ENCODE peak calls at places on chromosomes 2 and 18, in five cellular contexts. T, M, V, D and K are unnamed samples. For H3K4me1, the result is how much of the 10 kb centered on the place peaks cover.

GRCh38 chr2:62014102-62014501 is 108.6 kb downstream of the COMMD1 start:
- DNase-seq in T (peak), M (peak), V (no peak), D (peak), K (peak)

GRCh38 chr2:217899231-217900009 is 103.4 kb downstream of the TNS1 start:
- DNase-seq in T (peak), M (no peak), V (no peak), D (peak), K (peak)

GRCh38 chr2:171307560-171307959 is 126.2 kb downstream of the METTL8 start:
- DNase-seq in T (no peak), M (no peak), V (no peak), D (no peak), K (no peak)

GRCh38 chr2:163345795-163346573 is 389.8 kb downstream of the FIGN start:
- DNase-seq in T (no peak), M (no peak), V (peak), D (no peak), K (no peak)

GRCh38 chr2:201890447-201890846 is 84.1 kb downstream of the CDK15 start:
- DNase-seq in T (no peak), M (no peak), V (no peak), D (no peak), K (no peak)

GRCh38 chr18:57970356-57971095 is 73.5 kb upstream of the NEDD4L start:
- DNase-seq in T (no peak), M (no peak), V (no peak), D (no peak), K (no peak)

GRCh38 chr2:25293958-25294513 is 47.7 kb downstream of the DNMT3A start:
- DNase-seq in T (no peak), M (no peak), V (no peak), D (no peak), K (peak)

GRCh38 chr2:71558300-71559051 is 105.1 kb downstream of the DYSF start:
- DNase-seq in T (no peak), M (no peak), V (no peak), D (no peak), K (peak)

GRCh38 chr2:68952887-68953521 is at the start of gene GKN2:
- DNase-seq in T (no peak), M (no peak), V (no peak), D (peak), K (no peak)

GRCh38 chr2:100852999-100853908 is 33.3 kb downstream of the NPAS2 start:
- DNase-seq in T (no peak), M (no peak), V (no peak), D (no peak), K (no peak)

GRCh38 chr18:48053881-48054586 is 123.6 kb upstream of the SMAD2 start:
- DNase-seq in T (no peak), M (no peak), V (no peak), D (no peak), K (no peak)

GRCh38 chr2:16662440-16662839 is 3.2 kb downstream of the CYRIA start:
- DNase-seq in T (peak), M (no peak), V (no peak), D (no peak), K (peak)

GRCh38 chr18:31041346-31042067 is 1.0 kb downstream of the DSC3 start:
- DNase-seq in T (no peak), M (no peak), V (no peak), D (peak), K (no peak)
- H3K4me3 ChIP-seq in T (peak), M (peak), V (no peak), D (peak), K (no peak)

GRCh38 chr2:134142341-134142738 is 111.5 kb upstream of the MGAT5 start:
- DNase-seq in T (no peak), M (no peak), V (no peak), D (no peak), K (no peak)
- H3K4me1 ChIP-seq in T (half or more), M (under half), V (under half), D (under half), K (under half)

DNA sequence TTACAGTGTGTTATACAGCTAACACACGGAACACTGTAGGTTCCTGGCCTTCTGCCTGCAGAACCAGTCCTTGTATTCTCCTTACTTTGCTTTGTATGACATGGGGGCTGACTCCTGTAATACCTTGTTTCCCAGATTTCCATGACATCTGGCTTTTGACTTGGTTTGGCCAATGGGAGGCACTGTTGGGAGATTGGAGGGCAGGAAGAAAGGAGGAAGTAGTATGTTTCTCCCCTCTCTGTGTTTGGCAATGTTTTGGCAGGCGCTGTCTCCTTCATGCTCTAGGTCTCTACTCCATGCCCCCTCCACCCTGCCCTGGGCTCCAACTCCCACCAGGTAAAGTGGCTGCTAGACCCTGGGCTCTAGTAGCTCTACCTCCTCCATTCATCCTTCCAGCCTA is 331.1 kb upstream of the SLC14A2 start:
- DNase-seq in T (no peak), M (no peak), V (no peak), D (no peak), K (no peak)
- H3K4me3 ChIP-seq in T (no peak), M (no peak), V (no peak), D (no peak), K (no peak)

GRCh38 chr2:119365436-119365835 is 1.2 kb downstream of the C2orf76 start:
- DNase-seq in T (no peak), M (no peak), V (no peak), D (no peak), K (no peak)

GRCh38 chr2:119354860-119355259 is 11.8 kb downstream of the C2orf76 start:
- DNase-seq in T (no peak), M (no peak), V (no peak), D (no peak), K (no peak)

GRCh38 chr2:119364798-119365197 is 1.8 kb downstream of the C2orf76 start:
- DNase-seq in T (no peak), M (no peak), V (no peak), D (no peak), K (no peak)

GRCh38 chr2:119359774-119360173 is 6.9 kb downstream of the C2orf76 start:
- DNase-seq in T (no peak), M (no peak), V (no peak), D (no peak), K (no peak)

DNA sequence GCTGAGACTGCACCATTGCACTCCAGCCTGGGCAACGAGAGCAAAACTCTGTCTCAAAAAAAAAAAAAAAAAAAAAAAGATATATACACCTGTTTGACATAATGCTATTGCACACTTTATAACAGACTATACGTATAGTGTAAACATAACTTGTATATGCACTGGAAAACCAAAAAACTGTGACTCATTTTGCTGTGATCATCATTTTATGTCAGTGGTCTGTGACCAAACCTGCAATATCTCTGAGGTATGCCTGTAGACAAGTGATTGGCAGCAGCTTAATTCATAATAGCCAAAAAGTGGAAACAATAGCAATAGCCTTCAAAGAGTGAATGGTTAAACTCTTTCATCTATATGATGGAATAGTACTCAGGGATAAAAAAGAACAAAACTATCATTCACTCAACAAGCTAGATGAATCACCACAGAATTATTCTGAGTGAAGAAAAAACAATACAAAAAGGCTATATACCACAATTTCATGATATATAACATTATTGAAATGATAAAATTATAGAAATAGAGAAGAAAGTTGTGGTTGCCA is 6.1 kb downstream of the C2orf76 start:
- DNase-seq in T (no peak), M (no peak), V (no peak), D (no peak), K (no peak)
- H3K4me1 ChIP-seq in T (under half), M (under half), V (under half), D (under half), K (under half)

GRCh38 chr18:78596794-78597193 is 382.8 kb upstream of the SALL3 start:
- DNase-seq in T (no peak), M (no peak), V (no peak), D (no peak), K (no peak)
- H3K4me3 ChIP-seq in T (no peak), M (no peak), V (no peak), D (no peak), K (no peak)

DNA sequence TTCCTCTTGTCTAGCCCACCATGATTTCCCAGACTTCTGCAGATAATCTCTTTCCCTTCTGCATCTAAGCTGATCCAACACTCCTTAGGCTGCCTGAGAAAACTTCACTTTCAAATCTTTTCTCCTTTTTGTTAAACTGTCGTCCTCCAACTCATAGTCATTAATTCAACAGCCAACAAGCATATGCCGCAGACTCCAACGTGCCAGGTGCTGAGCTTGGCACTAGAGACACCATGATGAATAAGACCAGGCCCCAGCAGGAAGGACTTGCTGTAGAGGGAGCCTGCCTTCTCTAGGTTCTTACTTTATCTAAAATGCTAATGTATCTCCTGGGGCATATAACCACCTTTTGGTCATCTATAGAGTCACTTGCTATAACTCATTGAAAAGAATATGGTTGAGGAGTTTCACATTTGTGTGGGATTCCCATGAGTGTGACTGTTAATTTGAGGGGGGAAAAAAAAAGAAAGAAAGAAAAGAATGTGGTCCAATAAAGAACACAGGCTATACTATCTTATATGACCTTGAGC is 51.0 kb downstream of the ANKRD44 start:
- DNase-seq in T (no peak), M (no peak), V (no peak), D (no peak), K (no peak)
- H3K4me1 ChIP-seq in T (under half), M (under half), V (under half), D (under half), K (under half)

GRCh38 chr2:99554238-99554637 is 64.4 kb upstream of the REV1 start:
- DNase-seq in T (no peak), M (no peak), V (no peak), D (no peak), K (no peak)
- H3K4me3 ChIP-seq in T (no peak), M (no peak), V (no peak), D (no peak), K (no peak)

DNA sequence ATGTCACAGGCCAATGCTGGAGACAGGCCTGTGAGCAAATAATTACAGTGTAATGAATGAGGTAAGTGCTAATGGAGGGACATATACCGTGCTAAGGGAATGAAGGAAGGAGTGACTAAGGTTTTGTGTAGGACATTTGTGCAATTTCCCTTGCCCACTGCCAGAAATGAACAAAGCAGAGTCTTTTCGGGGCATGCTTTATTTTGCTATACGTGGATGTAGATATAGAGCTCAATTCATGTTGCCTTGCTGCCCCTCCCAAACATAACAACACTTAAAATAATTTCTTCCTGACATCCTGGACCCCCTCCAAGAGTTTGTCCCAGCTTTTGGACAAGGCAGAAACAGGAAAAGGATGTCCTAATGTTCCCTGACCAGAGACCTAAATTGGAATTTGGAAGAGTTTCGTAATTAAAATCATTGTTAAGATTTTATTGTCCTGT is 23.7 kb upstream of the CD28 start:
- DNase-seq in T (peak), M (no peak), V (no peak), D (peak), K (no peak)
- H3K4me1 ChIP-seq in T (half or more), M (half or more), V (under half), D (under half), K (half or more)

GRCh38 chr2:240912878-240913809 is 7.0 kb downstream of the CROCC2 start:
- DNase-seq in T (no peak), M (no peak), V (no peak), D (peak), K (no peak)

GRCh38 chr2:240911641-240912265 is 5.6 kb downstream of the CROCC2 start:
- DNase-seq in T (no peak), M (no peak), V (no peak), D (no peak), K (no peak)

GRCh38 chr2:240906911-240907590 is 915 bp downstream of the CROCC2 start:
- DNase-seq in T (no peak), M (no peak), V (no peak), D (peak), K (no peak)

GRCh38 chr2:240906141-240906910 is at the start of gene CROCC2:
- DNase-seq in T (no peak), M (no peak), V (no peak), D (peak), K (no peak)

DNA sequence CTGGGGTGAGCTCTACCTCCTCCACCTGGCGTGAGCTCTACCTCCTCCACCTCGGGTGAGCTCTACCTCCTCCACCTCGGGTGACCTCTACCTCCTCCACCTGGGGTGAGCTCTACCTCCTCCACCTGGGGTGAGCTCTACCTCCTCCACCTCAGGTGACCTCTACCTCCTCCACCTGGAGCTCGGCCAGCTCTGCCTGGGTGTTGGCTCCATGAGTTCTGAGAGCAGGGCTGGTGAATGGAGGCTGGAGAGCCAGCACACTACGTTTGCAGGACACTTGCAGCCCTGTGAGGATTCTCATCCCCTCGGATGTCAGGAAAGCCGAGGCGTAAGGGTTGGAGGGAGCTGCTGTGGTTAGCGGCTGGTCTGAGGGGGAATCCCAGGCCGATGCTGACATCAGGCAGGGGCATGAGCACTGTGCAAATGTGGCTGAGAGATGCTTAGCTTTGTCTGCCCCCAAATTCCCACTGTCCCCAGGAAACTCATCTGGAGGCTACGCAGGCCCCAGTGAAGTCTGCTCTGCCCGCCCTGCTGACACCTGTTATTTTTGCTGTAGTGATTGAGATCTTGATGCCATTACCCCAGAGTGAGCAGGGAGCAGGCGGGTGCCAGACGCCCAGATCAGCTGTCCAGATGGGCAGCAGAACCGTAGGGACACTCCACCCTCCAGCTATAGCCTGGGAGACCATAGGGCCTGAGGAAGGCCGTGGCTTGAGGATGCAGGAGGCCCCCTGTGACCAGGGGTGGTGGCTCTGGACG is 3.3 kb downstream of the CROCC2 start:
- DNase-seq in T (no peak), M (no peak), V (no peak), D (no peak), K (no peak)
- H3K4me3 ChIP-seq in T (no peak), M (no peak), V (no peak), D (no peak), K (no peak)

GRCh38 chr2:64135421-64135820 is 8.8 kb downstream of the PELI1 start:
- DNase-seq in T (no peak), M (no peak), V (no peak), D (no peak), K (no peak)
- H3K4me1 ChIP-seq in T (under half), M (under half), V (under half), D (under half), K (under half)